ENCODE peak calls at places on chromosomes 6 and 20, in ten cellular contexts. M is heart left ventricle, C is tibial nerve, I is NB4, A is uterus, O is adrenal gland, R is H1, S is K562, H is H54, V is esophagus muscularis mucosa. D is an unnamed sample.

GRCh38 chr6:71444222-71444621 is 155.6 kb downstream of the OGFRL1 start:
- DNase-seq in A (no peak), I (no peak), V (no peak), S (no peak), O (no peak), C (no peak), R (no peak), H (no peak), M (no peak), D (no peak)

GRCh38 chr20:35561671-35562070 is 19.8 kb downstream of the ERGIC3 start:
- DNase-seq in V (no peak), I (no peak), M (no peak), S (peak), A (no peak), R (no peak), C (no peak), H (no peak), O (no peak), D (no peak)

GRCh38 chr6:157608221-157609075 is 214.6 kb upstream of the SNX9 start:
- DNase-seq in H (no peak), A (no peak), V (no peak), C (no peak), S (no peak), M (no peak), I (no peak), R (no peak), O (no peak), D (no peak)

GRCh38 chr20:40945754-40946451 is 82.7 kb upstream of the TOP1 start:
- DNase-seq in S (peak), O (peak), A (peak), M (peak), V (no peak), R (peak), H (peak), C (peak), I (peak), D (peak)

GRCh38 chr6:49151461-49151860 is 311.6 kb downstream of the MMUT start:
- DNase-seq in C (no peak), O (no peak), A (no peak), H (no peak), I (no peak), R (no peak), M (no peak), S (no peak), V (no peak), D (no peak)

GRCh38 chr6:98832282-98833100 is 1.9 kb upstream of the POU3F2 start:
- DNase-seq in R (no peak), I (no peak), A (peak), H (peak), M (no peak), S (no peak), C (no peak), O (no peak), V (no peak), D (no peak)

GRCh38 chr20:41587956-41588355 is 30.2 kb downstream of the CHD6 start:
- DNase-seq in H (peak), O (no peak), I (no peak), M (no peak), A (no peak), C (no peak), S (no peak), R (no peak), V (no peak), D (no peak)

GRCh38 chr6:12977206-12977605 is 260.6 kb downstream of the PHACTR1 start:
- DNase-seq in C (no peak), O (no peak), M (no peak), I (no peak), H (no peak), A (no peak), S (no peak), R (no peak), V (no peak), D (no peak)

GRCh38 chr20:23653400-23653938 is 15.7 kb upstream of the CST3 start:
- DNase-seq in S (no peak), M (no peak), O (no peak), R (no peak), A (no peak), V (peak), H (no peak), I (no peak), C (no peak), D (no peak)

GRCh38 chr6:158962371-158962770 is 37.6 kb downstream of the RSPH3 start:
- DNase-seq in O (no peak), S (no peak), V (no peak), H (no peak), A (no peak), I (no peak), R (no peak), M (no peak), C (no peak), D (no peak)

GRCh38 chr6:2007165-2007564 is 238.2 kb downstream of the GMDS start:
- DNase-seq in I (no peak), S (no peak), O (no peak), V (no peak), M (no peak), R (no peak), A (no peak), H (no peak), C (no peak), D (no peak)

GRCh38 chr6:18632670-18633410 is 245.7 kb downstream of the RNF144B start:
- DNase-seq in O (no peak), I (peak), M (no peak), A (no peak), C (no peak), H (no peak), S (no peak), V (peak), R (no peak), D (no peak)

GRCh38 chr6:125165256-125165655 is 11.7 kb downstream of the TPD52L1 start:
- DNase-seq in A (no peak), O (no peak), S (no peak), V (no peak), R (no peak), I (no peak), H (no peak), C (no peak), M (no peak), D (no peak)

GRCh38 chr20:53080969-53081871 is 109.1 kb downstream of the TSHZ2 start:
- DNase-seq in C (no peak), M (no peak), H (peak), O (no peak), S (no peak), R (peak), V (no peak), A (no peak), I (no peak), D (peak)
- TF ChIP-seq POLR2A in C (no peak), M (no peak), H (no peak), O (no peak), S (no peak), R (no peak), V (no peak), A (no peak), I (no peak), D (peak)

GRCh38 chr20:37095609-37096414 is at the start of gene RBL1:
- DNase-seq in I (peak), H (peak), M (peak), C (peak), S (peak), R (peak), A (peak), V (peak), O (peak), D (peak)
- TF ChIP-seq POLR2A in I (peak), H (peak), M (peak), C (peak), S (peak), R (peak), A (no peak), V (no peak), O (no peak), D (peak)

DNA sequence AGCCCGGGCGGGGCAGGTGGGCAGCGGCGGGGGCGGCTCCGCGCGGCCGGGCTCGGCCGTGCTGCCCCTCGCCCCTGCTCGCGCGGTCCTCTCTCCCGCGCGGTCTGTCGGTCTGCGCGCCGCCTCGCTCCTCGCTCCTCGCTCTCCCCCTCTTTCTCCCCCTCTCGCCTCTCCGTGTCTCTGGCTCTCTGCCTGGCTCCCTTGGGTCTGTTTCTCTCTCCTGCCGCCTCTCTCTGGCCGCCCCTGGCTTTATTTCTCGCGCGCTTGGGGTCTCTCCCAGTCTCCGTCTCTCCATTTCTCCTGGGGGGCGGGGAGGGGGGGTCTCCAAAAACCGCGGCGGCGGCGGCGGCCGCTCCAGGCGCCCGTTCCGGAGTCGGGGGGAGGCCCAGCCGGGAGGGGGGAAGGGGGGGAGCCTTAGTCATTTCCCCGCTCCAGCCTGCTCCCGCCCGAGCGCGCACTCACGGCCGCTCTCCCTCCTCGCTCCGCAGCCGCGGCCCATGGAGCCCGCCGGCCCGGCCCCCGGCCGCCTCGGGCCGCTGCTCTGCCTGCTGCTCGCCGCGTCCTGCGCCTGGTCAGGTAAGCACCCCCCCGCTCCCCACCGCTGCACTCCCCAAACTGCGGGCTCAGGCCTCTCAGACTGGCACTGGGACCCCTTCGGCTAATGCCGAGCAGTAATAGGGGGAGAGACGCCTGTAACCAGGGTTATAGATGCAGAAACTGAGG is at the start of gene SIRPA:
- DNase-seq in R (no peak), S (peak), O (peak), V (peak), I (peak), M (peak), H (peak), C (peak), A (peak), D (peak)
- TF ChIP-seq POLR2A in R (peak), S (no peak), O (peak), V (peak), I (no peak), M (peak), H (peak), C (peak), A (no peak), D (no peak)

DNA sequence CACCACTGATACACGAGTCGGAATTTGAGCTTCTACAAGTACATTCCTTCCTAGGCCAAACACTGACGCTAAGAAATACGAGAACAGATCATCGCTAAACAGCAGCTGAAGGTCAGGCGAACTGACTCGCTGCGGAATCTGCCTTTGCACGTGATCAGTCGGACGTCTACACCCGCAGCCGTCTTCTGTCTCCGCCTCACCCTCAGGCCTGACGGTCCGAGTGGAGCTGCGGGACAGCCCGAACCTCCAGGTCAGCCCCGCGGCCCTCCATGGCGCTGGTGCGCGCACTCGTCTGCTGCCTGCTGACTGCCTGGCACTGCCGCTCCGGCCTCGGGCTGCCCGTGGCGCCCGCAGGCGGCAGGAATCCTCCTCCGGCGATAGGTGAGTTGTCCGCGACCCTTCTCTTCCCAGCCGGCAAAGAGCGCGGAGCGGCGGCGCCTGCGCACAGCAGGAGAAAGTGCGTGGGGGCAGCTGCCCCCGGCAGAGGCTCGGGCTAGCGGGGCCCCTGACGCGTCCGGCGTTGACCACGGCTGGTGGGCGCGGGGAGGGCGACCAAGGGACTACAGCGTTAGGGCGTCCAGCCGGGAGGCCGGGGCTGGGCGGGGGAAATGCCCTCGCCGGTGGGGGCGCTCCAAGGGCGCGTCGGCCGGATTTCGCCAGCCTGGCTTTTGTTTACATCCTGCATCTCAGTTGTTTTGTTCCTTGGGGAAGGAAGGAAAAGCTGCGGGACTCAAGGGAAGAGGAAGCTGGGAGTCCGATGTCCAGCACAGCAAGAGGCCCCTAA is at the start of gene SMPDL3A:
- DNase-seq in A (peak), M (peak), V (no peak), H (peak), C (peak), I (peak), R (peak), O (peak), S (peak), D (peak)
- TF ChIP-seq POLR2A in A (no peak), M (peak), V (peak), H (peak), C (peak), I (no peak), R (peak), O (peak), S (peak), D (peak)

GRCh38 chr6:226516-227073 is 65.7 kb upstream of the DUSP22 start:
- DNase-seq in H (no peak), V (peak), I (no peak), S (no peak), A (no peak), O (no peak), R (no peak), C (no peak), M (no peak), D (no peak)
- TF ChIP-seq POLR2A in H (no peak), V (no peak), I (no peak), S (no peak), A (no peak), O (no peak), R (no peak), C (no peak), M (no peak), D (no peak)